ENCODE peak calls at places on chromosomes 13 and 19, in ten cellular contexts. G is heart right ventricle; D is IMR-90; Y is Peyer's patch; I is heart left ventricle; F is CD8-positive, alpha-beta T cell; T is cardiac muscle cell; X is BE2C; Z is ascending aorta; M is A673. P is an unnamed sample. For H3K36me3, the result is how much of the 10 kb centered on the place peaks cover.

GRCh38 chr13:35781661-35782060 is 305.2 kb upstream of the MAB21L1 start:
- DNase-seq in I (no peak), F (no peak), M (no peak), Z (no peak), Y (no peak), T (no peak), G (no peak), X (no peak), D (no peak), P (no peak)

GRCh38 chr13:41060723-41061074 is 610 bp upstream of the WBP4 start:
- DNase-seq in X (peak), F (peak), G (peak), Y (no peak), T (peak), I (peak), D (no peak), M (peak), Z (peak), P (no peak)

GRCh38 chr13:73958657-73959397 is 175.4 kb downstream of the KLF12 start:
- DNase-seq in M (no peak), F (no peak), Z (no peak), G (no peak), D (no peak), Y (no peak), T (no peak), X (no peak), I (no peak), P (no peak)

GRCh38 chr13:39676315-39676876 is 20.9 kb downstream of the COG6 start:
- DNase-seq in G (no peak), D (peak), F (peak), T (peak), Y (no peak), X (peak), M (peak), I (no peak), Z (no peak), P (peak)

GRCh38 chr19:50558039-50558438 is 10.2 kb downstream of the LRRC4B start:
- DNase-seq in T (no peak), D (no peak), Y (no peak), Z (no peak), G (no peak), X (no peak), F (no peak), I (no peak), M (no peak), P (no peak)

GRCh38 chr13:79522583-79522982 is 41.6 kb downstream of the NDFIP2 start:
- DNase-seq in Y (no peak), X (no peak), M (no peak), D (peak), I (no peak), T (no peak), G (no peak), F (no peak), Z (no peak), P (peak)

GRCh38 chr19:41868120-41868988 is 8.3 kb downstream of the RPS19 start:
- DNase-seq in G (no peak), F (no peak), X (no peak), I (no peak), Z (no peak), T (no peak), Y (no peak), M (no peak), D (no peak), P (no peak)

GRCh38 chr13:25217023-25217909 is 45.2 kb upstream of the AMER2 start:
- DNase-seq in D (peak), G (no peak), Y (no peak), M (peak), Z (no peak), F (no peak), I (no peak), X (no peak), T (no peak), P (no peak)

GRCh38 chr13:50678464-50679162 is 164.9 kb downstream of the DLEU7 start:
- DNase-seq in X (no peak), D (peak), M (no peak), I (no peak), Z (no peak), F (no peak), Y (no peak), T (no peak), G (no peak), P (no peak)

GRCh38 chr19:13138916-13139198 is 11.3 kb downstream of the STX10 start:
- DNase-seq in Z (no peak), D (no peak), X (no peak), F (no peak), M (no peak), I (no peak), T (no peak), Y (no peak), G (no peak), P (no peak)

GRCh38 chr13:60494296-60494695 is 97.3 kb downstream of the TDRD3 start:
- DNase-seq in D (no peak), T (no peak), G (no peak), I (no peak), X (no peak), F (no peak), M (no peak), Y (no peak), Z (no peak), P (no peak)

GRCh38 chr19:37905936-37906867 is at the start of gene WDR87:
- DNase-seq in G (peak), T (no peak), D (no peak), I (peak), X (no peak), M (no peak), Y (peak), F (peak), Z (no peak), P (peak)

GRCh38 chr13:102212729-102213128 is 189.1 kb downstream of the FGF14 start:
- DNase-seq in M (peak), F (no peak), D (no peak), G (no peak), X (no peak), I (no peak), T (no peak), Y (no peak), Z (no peak), P (no peak)

GRCh38 chr19:32928806-32929205 is 43.0 kb downstream of the CEP89 start:
- DNase-seq in Y (no peak), D (peak), F (no peak), G (no peak), X (no peak), Z (no peak), I (no peak), T (no peak), M (no peak), P (no peak)

GRCh38 chr13:58376775-58377174 is 745.2 kb downstream of the PCDH17 start:
- DNase-seq in X (no peak), T (no peak), D (no peak), M (no peak), I (no peak), Y (no peak), G (no peak), F (no peak), Z (no peak), P (no peak)

GRCh38 chr13:31261241-31261640 is 61.5 kb downstream of the B3GLCT start:
- DNase-seq in M (no peak), F (no peak), X (no peak), D (no peak), Y (no peak), T (no peak), G (no peak), Z (no peak), I (no peak), P (no peak)

GRCh38 chr13:83691966-83692365 is 190.3 kb downstream of the SLITRK1 start:
- DNase-seq in G (no peak), M (no peak), T (no peak), Y (no peak), D (no peak), X (no peak), I (no peak), F (no peak), Z (no peak), P (no peak)

GRCh38 chr19:43594710-43595604 is 977 bp downstream of the IRGQ start:
- DNase-seq in X (peak), Y (peak), Z (no peak), I (peak), T (peak), M (peak), F (peak), D (peak), G (peak), P (peak)

GRCh38 chr19:21835429-21835809 is 563 bp downstream of the ZNF43 start:
- DNase-seq in X (no peak), Y (no peak), I (no peak), T (no peak), G (no peak), M (no peak), D (no peak), F (no peak), Z (no peak), P (no peak)

GRCh38 chr13:91349992-91350911 is 2.8 kb downstream of the MIR17HG start:
- DNase-seq in M (no peak), T (no peak), F (no peak), Y (no peak), D (no peak), G (no peak), X (no peak), Z (no peak), I (no peak), P (no peak)

GRCh38 chr19:51258761-51259160 is 7.9 kb downstream of the SIGLECL1 start:
- DNase-seq in Y (no peak), X (no peak), Z (no peak), M (no peak), I (no peak), G (no peak), F (no peak), D (no peak), T (no peak), P (no peak)

GRCh38 chr19:44808463-44809371 is at the start of gene BCAM:
- DNase-seq in I (peak), Y (peak), X (peak), F (no peak), T (peak), M (peak), Z (no peak), G (peak), D (peak), P (no peak)

GRCh38 chr19:374183-374885 is 29.7 kb upstream of the MIER2 start:
- DNase-seq in G (no peak), D (no peak), X (no peak), F (no peak), M (no peak), Z (no peak), I (no peak), Y (no peak), T (no peak), P (no peak)

GRCh38 chr13:112846411-112847115 is 122.5 kb upstream of the MCF2L start:
- DNase-seq in T (no peak), Y (no peak), G (no peak), F (no peak), D (no peak), Z (no peak), I (no peak), X (no peak), M (no peak), P (no peak)

GRCh38 chr19:6971366-6971765 is 49.9 kb downstream of the MBD3L2B start:
- DNase-seq in Y (no peak), G (no peak), I (no peak), T (no peak), D (no peak), M (no peak), Z (no peak), F (no peak), X (no peak), P (no peak)

GRCh38 chr19:17266589-17266974 is 661 bp upstream of the BABAM1 start:
- DNase-seq in F (no peak), T (no peak), D (no peak), M (no peak), X (no peak), I (no peak), Y (no peak), Z (no peak), G (no peak), P (no peak)

GRCh38 chr13:40194204-40194806 is 472.1 kb downstream of the FOXO1 start:
- DNase-seq in G (no peak), I (peak), Y (no peak), Z (no peak), T (no peak), X (no peak), F (no peak), M (no peak), D (no peak), P (no peak)

GRCh38 chr13:112859817-112860190 is 109.2 kb upstream of the MCF2L start:
- DNase-seq in X (peak), T (no peak), G (no peak), Z (no peak), Y (no peak), M (peak), D (peak), I (peak), F (no peak), P (no peak)

GRCh38 chr19:9721861-9722260 is 46.7 kb downstream of the ZNF846 start:
- DNase-seq in F (no peak), G (no peak), Y (no peak), T (no peak), I (no peak), D (no peak), Z (no peak), M (peak), X (peak), P (no peak)

GRCh38 chr13:30338952-30339351 is 31.6 kb upstream of the KATNAL1 start:
- DNase-seq in Y (no peak), Z (no peak), F (no peak), X (no peak), I (no peak), M (no peak), G (no peak), D (no peak), T (no peak), P (no peak)

DNA sequence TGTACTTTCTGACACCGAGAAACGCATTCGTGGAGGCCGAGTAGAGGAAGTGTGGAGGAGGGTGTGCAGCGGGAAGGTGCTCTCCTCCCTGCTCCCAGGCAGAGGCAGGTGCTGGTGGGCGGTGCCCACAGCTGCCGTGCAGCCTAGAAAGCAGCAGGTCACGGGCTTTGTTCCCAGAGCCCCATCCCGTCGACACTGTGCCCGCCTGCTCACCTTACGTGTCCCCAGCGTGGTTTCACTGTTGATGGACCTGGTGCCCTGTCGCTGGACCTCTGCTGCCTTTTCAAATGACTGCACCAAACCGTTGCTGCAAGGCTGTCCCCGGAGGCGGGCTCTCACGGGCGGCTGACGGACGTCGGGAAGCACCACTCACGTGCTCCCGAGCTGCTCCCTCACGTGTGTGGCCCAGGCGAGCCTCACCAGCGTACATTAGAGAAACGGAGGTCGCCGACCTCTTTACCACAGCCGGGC is 20.8 kb downstream of the PLEKHJ1 start:
- DNase-seq in Y (no peak), D (no peak), F (no peak), I (no peak), Z (no peak), T (no peak), G (no peak), X (no peak), M (no peak), P (no peak)
- H3K36me3 ChIP-seq in Y (under half), D (half or more), F (under half), I (half or more), Z (half or more), T (under half), G (half or more), X (half or more), M (half or more), P (half or more)

GRCh38 chr19:46604781-46605355 is 3.7 kb downstream of the CALM3 start:
- DNase-seq in Z (no peak), T (no peak), Y (no peak), X (no peak), M (no peak), F (no peak), D (no peak), I (no peak), G (no peak), P (no peak)
- TF ChIP-seq CTCF in Z (no peak), T (no peak), Y (no peak), X (no peak), M (no peak), F (no peak), D (no peak), I (no peak), G (no peak), P (no peak)

DNA sequence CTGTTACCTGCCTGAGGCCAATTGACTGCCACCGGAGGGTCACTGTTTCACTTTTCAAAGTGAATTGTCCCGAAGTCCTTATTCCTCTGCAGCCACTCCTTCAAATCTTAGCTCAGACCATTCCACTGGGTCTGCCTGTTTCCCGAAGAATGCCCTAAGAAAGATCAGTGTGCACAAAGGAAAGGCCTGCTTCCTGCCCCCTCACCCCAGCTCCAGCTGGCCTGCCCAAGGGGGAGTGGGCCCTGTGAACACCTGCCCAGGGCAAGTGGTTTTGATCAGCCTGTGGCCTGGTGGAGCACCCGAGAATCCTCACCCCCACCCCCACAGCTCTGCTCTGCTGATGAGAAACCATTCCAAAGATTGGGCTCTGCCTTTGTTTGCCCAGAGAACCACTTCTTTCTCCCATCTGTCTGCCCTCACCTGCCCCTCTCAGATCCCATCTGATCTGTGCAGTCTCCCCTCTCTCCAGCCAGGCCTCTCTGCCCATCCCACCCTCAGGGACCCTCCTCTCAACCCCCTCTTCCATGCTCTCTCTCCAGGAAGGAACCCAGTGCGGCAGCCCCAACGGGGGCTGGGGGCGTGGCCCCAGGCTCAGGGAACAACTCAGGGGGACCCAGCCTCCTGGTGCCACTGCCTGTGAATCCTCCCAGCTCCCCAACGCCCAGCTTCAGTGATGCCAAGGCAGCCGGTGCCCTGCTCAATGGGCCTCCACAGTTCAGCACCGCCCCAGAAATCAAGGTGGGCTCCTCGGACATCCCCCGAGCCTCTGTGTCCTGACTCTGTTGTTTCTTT is 10.3 kb downstream of the LENG1 start:
- DNase-seq in F (no peak), G (no peak), D (no peak), X (no peak), M (no peak), I (no peak), Y (no peak), T (no peak), Z (no peak), P (no peak)
- H3K36me3 ChIP-seq in F (half or more), G (half or more), D (half or more), X (half or more), M (half or more), I (half or more), Y (under half), T (half or more), Z (half or more), P (half or more)

DNA sequence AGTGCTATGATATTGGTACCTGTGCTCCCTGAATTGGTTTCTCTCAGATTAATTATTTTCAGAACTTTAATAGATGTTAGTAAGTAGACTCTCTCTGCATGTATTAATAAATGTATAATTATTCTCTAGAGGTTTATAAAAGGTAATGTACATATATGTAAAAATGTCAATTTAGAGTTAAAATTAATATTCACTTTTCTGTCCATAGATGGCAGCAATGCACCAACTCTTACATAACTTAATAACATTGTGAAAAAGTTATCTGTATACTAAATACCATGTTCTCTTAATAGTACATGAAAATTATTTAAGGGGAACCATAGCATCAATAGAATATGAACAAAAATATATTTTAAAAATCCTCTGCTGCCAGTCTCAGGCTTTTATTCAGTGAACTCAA is 515.0 kb upstream of the KLHL1 start:
- DNase-seq in M (peak), G (no peak), Y (no peak), I (no peak), X (no peak), T (no peak), Z (no peak), D (peak), F (no peak), P (no peak)
- TF ChIP-seq CTCF in M (peak), G (no peak), Y (no peak), I (no peak), X (peak), T (peak), Z (no peak), D (peak), F (peak), P (peak)

GRCh38 chr19:23403581-23404324 is 8.5 kb upstream of the ZNF91 start:
- DNase-seq in Y (peak), Z (no peak), X (no peak), M (no peak), G (no peak), T (no peak), D (no peak), I (no peak), F (no peak), P (no peak)

GRCh38 chr19:23403024-23403423 is 7.8 kb upstream of the ZNF91 start:
- DNase-seq in G (no peak), D (no peak), I (no peak), F (no peak), X (no peak), Z (no peak), M (no peak), T (no peak), Y (no peak), P (no peak)

GRCh38 chr19:23404676-23405075 is 9.4 kb upstream of the ZNF91 start:
- DNase-seq in I (no peak), Z (no peak), G (no peak), D (no peak), Y (no peak), X (no peak), M (no peak), T (no peak), F (no peak), P (no peak)

GRCh38 chr19:23401086-23401485 is 5.8 kb upstream of the ZNF91 start:
- DNase-seq in D (no peak), I (no peak), X (no peak), T (no peak), M (no peak), Y (no peak), Z (no peak), F (no peak), G (no peak), P (no peak)

GRCh38 chr19:23402388-23402787 is 7.1 kb upstream of the ZNF91 start:
- DNase-seq in M (no peak), G (no peak), T (no peak), X (no peak), Y (no peak), I (no peak), F (no peak), D (no peak), Z (no peak), P (no peak)
- H3K36me3 ChIP-seq in M (under half), G (under half), T (under half), X (under half), Y (under half), I (under half), F (under half), D (under half), Z (under half), P (under half)

GRCh38 chr19:57320180-57321084 is at the start of gene ZNF543:
- DNase-seq in I (peak), Z (peak), M (peak), F (peak), G (peak), X (peak), T (peak), D (peak), Y (peak), P (peak)
- TF ChIP-seq CTCF in I (no peak), Z (no peak), M (no peak), F (no peak), G (no peak), X (no peak), T (no peak), D (no peak), Y (no peak), P (no peak)